ENCODE peak calls at places on chromosomes 12 and 14, in nine cellular contexts. Y is astrocyte of the spinal cord; D is stimulated activated CD4-positive, alpha-beta T cell treated with anti-CD3 and anti-CD28 coated beads, Interleukin-4, amount 100 ng/mL, for 24 hours; T is SW480; N is amygdala; B is activated CD4-positive, CD25-positive, alpha-beta regulatory T cell; O is T-helper 9 cell; R is MM.1S; I is body of pancreas. M is an unnamed sample.
A peak's percentile ranks its signal among the peaks of the same experiment; 100 is the strongest.

GRCh38 chr12:86669010-86669409 is 412.8 kb upstream of the MGAT4C start:
- DNase-seq in Y (no peak), D (no peak), T (no peak), N (no peak), B (no peak), O (no peak), R (no peak), I (no peak), M (no peak)

GRCh38 chr14:68976160-68977067 is 2.7 kb downstream of the ACTN1 start:
- DNase-seq in Y (no peak), D (no peak), T (no peak), N (peak; percentile 39), B (no peak), O (no peak), R (no peak), I (no peak), M (no peak)

GRCh38 chr12:19689801-19690472 is 250.6 kb downstream of the AEBP2 start:
- DNase-seq in Y (no peak), D (no peak), T (no peak), N (no peak), B (no peak), O (no peak), R (no peak), I (peak; percentile 81), M (peak; percentile 54)

GRCh38 chr12:52221912-52222457 is 11.1 kb upstream of the KRT7 start:
- DNase-seq in Y (no peak), D (peak; percentile 79), T (no peak), N (peak; percentile 39), B (no peak), O (peak; percentile 35), R (peak; percentile 39), I (peak; percentile 87), M (no peak)

GRCh38 chr12:103969391-103969790 is 3.7 kb downstream of the TDG start:
- DNase-seq in Y (no peak), D (no peak), T (no peak), N (no peak), B (no peak), O (no peak), R (no peak), I (no peak), M (no peak)

GRCh38 chr14:22657861-22658260 is 13.7 kb upstream of the OR6J1 start:
- DNase-seq in Y (peak; percentile 70), D (no peak), T (peak; percentile 31), N (no peak), B (no peak), O (no peak), R (peak; percentile 8), I (no peak), M (no peak)

GRCh38 chr12:122981036-122981471 is 573 bp downstream of the ARL6IP4 start:
- DNase-seq in Y (no peak), D (no peak), T (no peak), N (peak; percentile 56), B (no peak), O (no peak), R (no peak), I (no peak), M (no peak)

GRCh38 chr12:74076918-74077317 is 460.7 kb upstream of the ATXN7L3B start:
- DNase-seq in Y (no peak), D (no peak), T (no peak), N (no peak), B (no peak), O (no peak), R (no peak), I (no peak), M (no peak)

GRCh38 chr12:117208206-117208605 is 17.9 kb upstream of the FBXO21 start:
- DNase-seq in Y (no peak), D (no peak), T (no peak), N (no peak), B (no peak), O (no peak), R (no peak), I (no peak), M (no peak)

GRCh38 chr12:128337456-128338160 is 70.6 kb downstream of the TMEM132C start:
- DNase-seq in Y (no peak), D (no peak), T (no peak), N (no peak), B (no peak), O (no peak), R (no peak), I (no peak), M (no peak)

GRCh38 chr12:22083167-22083566 is 37.1 kb downstream of the CMAS start:
- DNase-seq in Y (peak; percentile 54), D (peak; percentile 27), T (peak; percentile 76), N (peak; percentile 17), B (no peak), O (no peak), R (peak; percentile 48), I (no peak), M (no peak)

GRCh38 chr14:30990766-30991165 is 34.7 kb upstream of the AP4S1 start:
- DNase-seq in Y (no peak), D (no peak), T (no peak), N (no peak), B (no peak), O (no peak), R (no peak), I (no peak), M (no peak)

GRCh38 chr12:31008241-31008711 is 65.4 kb upstream of the DDX11 start:
- DNase-seq in Y (no peak), D (no peak), T (no peak), N (no peak), B (no peak), O (no peak), R (no peak), I (no peak), M (no peak)

GRCh38 chr12:6752181-6752930 is 585 bp downstream of the MLF2 start:
- DNase-seq in Y (peak; percentile 52), D (peak; percentile 32), T (no peak), N (peak; percentile 36), B (no peak), O (peak; percentile 13), R (no peak), I (peak; percentile 49), M (no peak)

GRCh38 chr12:108166505-108166904 is 37.4 kb downstream of the WSCD2 start:
- DNase-seq in Y (no peak), D (no peak), T (no peak), N (no peak), B (no peak), O (no peak), R (no peak), I (no peak), M (no peak)

GRCh38 chr12:29155079-29155478 is 6.0 kb downstream of the FAR2 start:
- DNase-seq in Y (no peak), D (no peak), T (no peak), N (no peak), B (no peak), O (no peak), R (peak; percentile 58), I (no peak), M (no peak)

GRCh38 chr12:2772370-2772769 is 22.4 kb upstream of the FKBP4 start:
- DNase-seq in Y (no peak), D (no peak), T (no peak), N (no peak), B (no peak), O (no peak), R (no peak), I (no peak), M (no peak)

GRCh38 chr14:23034498-23035302 is at the start of gene PSMB5:
- DNase-seq in Y (peak; percentile 97), D (peak; percentile 93), T (peak; percentile 96), N (no peak), B (no peak), O (peak; percentile 70), R (peak; percentile 91), I (peak; percentile 94), M (peak; percentile 95)

GRCh38 chr14:73221945-73222344 is 15.4 kb upstream of the PAPLN start:
- DNase-seq in Y (no peak), D (no peak), T (no peak), N (no peak), B (no peak), O (no peak), R (no peak), I (no peak), M (no peak)

GRCh38 chr12:12696562-12697383 is 790 bp upstream of the GPR19 start:
- DNase-seq in Y (peak; percentile 86), D (peak; percentile 91), T (peak; percentile 93), N (peak; percentile 89), B (peak; percentile 67), O (peak; percentile 88), R (peak; percentile 94), I (peak; percentile 95), M (no peak)

GRCh38 chr14:55535521-55536207 is 44.3 kb upstream of the KTN1 start:
- DNase-seq in Y (peak; percentile 15), D (no peak), T (no peak), N (no peak), B (no peak), O (no peak), R (no peak), I (no peak), M (no peak)

GRCh38 chr12:53726342-53726741 is 910 bp downstream of the CALCOCO1 start:
- DNase-seq in Y (no peak), D (no peak), T (peak; percentile 57), N (no peak), B (no peak), O (no peak), R (peak; percentile 55), I (no peak), M (no peak)

GRCh38 chr12:49987620-49988303 is 15.0 kb downstream of the AQP6 start:
- DNase-seq in Y (no peak), D (no peak), T (no peak), N (no peak), B (no peak), O (no peak), R (no peak), I (no peak), M (no peak)

GRCh38 chr12:77032406-77032805 is 33.0 kb downstream of the E2F7 start:
- DNase-seq in Y (peak; percentile 54), D (no peak), T (no peak), N (no peak), B (no peak), O (no peak), R (no peak), I (no peak), M (no peak)

GRCh38 chr14:102775855-102776760 is 1.1 kb upstream of the TRAF3 start:
- DNase-seq in Y (peak; percentile 64), D (no peak), T (peak; percentile 80), N (no peak), B (no peak), O (peak; percentile 4), R (no peak), I (peak; percentile 11), M (no peak)

GRCh38 chr12:111596985-111597730 is 2.0 kb downstream of the ATXN2 start:
- DNase-seq in Y (peak; percentile 62), D (peak; percentile 5), T (peak; percentile 84), N (peak; percentile 44), B (no peak), O (no peak), R (peak; percentile 33), I (peak; percentile 78), M (peak; percentile 65)

GRCh38 chr12:65500121-65500846 is 221.8 kb downstream of the MSRB3 start:
- DNase-seq in Y (peak; percentile 67), D (no peak), T (peak; percentile 1), N (no peak), B (no peak), O (no peak), R (no peak), I (no peak), M (no peak)

GRCh38 chr14:96676161-96676560 is 121.0 kb upstream of the VRK1 start:
- DNase-seq in Y (peak; percentile 19), D (no peak), T (no peak), N (no peak), B (no peak), O (no peak), R (no peak), I (no peak), M (no peak)

GRCh38 chr14:35355981-35356839 is 48.3 kb downstream of the NFKBIA start:
- DNase-seq in Y (no peak), D (peak; percentile 68), T (peak; percentile 10), N (no peak), B (no peak), O (no peak), R (no peak), I (no peak), M (no peak)

GRCh38 chr12:19474147-19474546 is 34.9 kb downstream of the AEBP2 start:
- DNase-seq in Y (peak; percentile 15), D (no peak), T (no peak), N (no peak), B (no peak), O (no peak), R (no peak), I (no peak), M (no peak)

GRCh38 chr14:60430276-60430675 is 55.6 kb downstream of the C14orf39 start:
- DNase-seq in Y (no peak), D (no peak), T (no peak), N (no peak), B (no peak), O (no peak), R (no peak), I (no peak), M (no peak)